ENCODE peak calls at places on chromosome 1, in six cellular contexts. Z is astrocyte, P is dorsolateral prefrontal cortex, G is AG04450, C is fibroblast of villous mesenchyme, M is heart left ventricle. A is an unnamed sample.

GRCh38 chr1:12209495-12209832 is 20.4 kb upstream of the VPS13D start:
- DNase-seq in Z (no peak), P (no peak), G (no peak), C (no peak), M (no peak), A (no peak)

GRCh38 chr1:92366045-92366405 is 67.2 kb downstream of the RPAP2 start:
- DNase-seq in Z (no peak), P (no peak), G (no peak), C (no peak), M (no peak), A (no peak)

GRCh38 chr1:4696161-4696745 is 41.8 kb downstream of the AJAP1 start:
- DNase-seq in Z (no peak), P (no peak), G (no peak), C (no peak), M (no peak), A (no peak)

GRCh38 chr1:2921970-2922686 is 99.1 kb upstream of the ACTRT2 start:
- DNase-seq in Z (no peak), P (no peak), G (no peak), C (no peak), M (no peak), A (no peak)

GRCh38 chr1:95043141-95043980 is 29.4 kb downstream of the ALG14 start:
- DNase-seq in Z (peak; percentile 57), P (peak; percentile 78), G (peak; percentile 74), C (peak; percentile 89), M (peak; percentile 83), A (peak; percentile 93)

GRCh38 chr1:212514782-212515181 is 82.1 kb downstream of the NENF start:
- DNase-seq in Z (no peak), P (no peak), G (no peak), C (no peak), M (no peak), A (no peak)

GRCh38 chr1:22024485-22025367 is 23.3 kb downstream of the CELA3A start:
- DNase-seq in Z (peak; percentile 78), P (peak; percentile 53), G (peak; percentile 44), C (peak; percentile 88), M (peak; percentile 59), A (peak; percentile 87)

GRCh38 chr1:192186197-192186596 is 27.9 kb downstream of the RGS18 start:
- DNase-seq in Z (no peak), P (no peak), G (no peak), C (no peak), M (no peak), A (no peak)

GRCh38 chr1:90561926-90562325 is 155.2 kb downstream of the BARHL2 start:
- DNase-seq in Z (no peak), P (no peak), G (no peak), C (no peak), M (no peak), A (no peak)

GRCh38 chr1:229124471-229125198 is 146.3 kb upstream of the RAB4A start:
- DNase-seq in Z (no peak), P (no peak), G (no peak), C (no peak), M (no peak), A (no peak)

GRCh38 chr1:222694927-222695326 is 17.4 kb downstream of the AIDA start:
- DNase-seq in Z (no peak), P (no peak), G (no peak), C (no peak), M (no peak), A (no peak)

GRCh38 chr1:233719626-233720334 is 105.9 kb downstream of the KCNK1 start:
- DNase-seq in Z (no peak), P (no peak), G (no peak), C (no peak), M (no peak), A (no peak)

GRCh38 chr1:236361909-236362590 is 32.0 kb upstream of the EDARADD start:
- DNase-seq in Z (no peak), P (no peak), G (no peak), C (no peak), M (no peak), A (no peak)

GRCh38 chr1:39955547-39956539 is 898 bp downstream of the MFSD2A start:
- DNase-seq in Z (peak; percentile 42), P (no peak), G (no peak), C (peak; percentile 43), M (no peak), A (peak; percentile 43)

GRCh38 chr1:79694241-79694640 is 687.7 kb upstream of the ADGRL4 start:
- DNase-seq in Z (no peak), P (no peak), G (no peak), C (no peak), M (no peak), A (no peak)

GRCh38 chr1:31444725-31445448 is 31.9 kb downstream of the SERINC2 start:
- DNase-seq in Z (no peak), P (no peak), G (no peak), C (no peak), M (no peak), A (no peak)

GRCh38 chr1:161068306-161069200 is 1.1 kb downstream of the ARHGAP30 start:
- DNase-seq in Z (no peak), P (no peak), G (no peak), C (no peak), M (peak; percentile 74), A (no peak)

GRCh38 chr1:54326577-54327385 is 79.4 kb downstream of the SSBP3 start:
- DNase-seq in Z (no peak), P (no peak), G (no peak), C (peak; percentile 84), M (no peak), A (no peak)

GRCh38 chr1:101217148-101217547 is 19.7 kb upstream of the S1PR1 start:
- DNase-seq in Z (no peak), P (no peak), G (no peak), C (no peak), M (no peak), A (no peak)

GRCh38 chr1:40182956-40183710 is 21.9 kb downstream of the RLF start:
- DNase-seq in Z (peak; percentile 27), P (no peak), G (no peak), C (peak; percentile 57), M (no peak), A (peak; percentile 52)

GRCh38 chr1:211378844-211379243 is 52.2 kb downstream of the TRAF5 start:
- DNase-seq in Z (peak; percentile 57), P (no peak), G (no peak), C (peak; percentile 78), M (no peak), A (peak; percentile 20)

GRCh38 chr1:35808376-35809155 is 750 bp downstream of the AGO4 start:
- DNase-seq in Z (peak; percentile 4), P (no peak), G (no peak), C (peak; percentile 29), M (peak; percentile 50), A (no peak)

GRCh38 chr1:12049625-12050024 is 13.5 kb upstream of the TNFRSF8 start:
- DNase-seq in Z (no peak), P (no peak), G (no peak), C (no peak), M (no peak), A (no peak)

GRCh38 chr1:31787261-31787660 is 23.1 kb upstream of the ADGRB2 start:
- DNase-seq in Z (no peak), P (peak; percentile 29), G (no peak), C (no peak), M (no peak), A (no peak)

GRCh38 chr1:47784294-47784650 is 212.9 kb downstream of the TRABD2B start:
- DNase-seq in Z (no peak), P (no peak), G (no peak), C (no peak), M (no peak), A (no peak)

GRCh38 chr1:171563675-171564074 is 58.4 kb upstream of the MYOCOS start:
- DNase-seq in Z (peak; percentile 78), P (no peak), G (peak; percentile 32), C (peak; percentile 37), M (no peak), A (peak; percentile 16)

DNA sequence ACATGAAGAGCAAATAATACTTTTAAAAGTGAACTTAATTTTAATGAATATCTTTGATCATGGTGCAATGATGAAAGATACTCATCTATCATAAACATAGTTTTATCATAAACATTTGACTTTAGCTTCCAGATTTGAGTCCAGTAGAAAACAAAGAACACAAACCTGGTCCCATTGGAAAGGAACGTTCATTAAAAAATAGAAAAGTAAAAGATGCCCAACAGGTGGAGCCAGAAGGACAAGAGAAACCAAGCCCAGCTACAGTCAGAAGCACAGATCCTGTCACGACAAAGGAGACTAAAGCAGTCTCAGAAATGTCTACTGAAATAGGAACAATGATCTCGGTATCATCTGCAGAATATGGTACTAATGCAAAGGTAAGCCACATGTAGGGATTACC is 55.6 kb upstream of the MYOCOS start:
- DNase-seq in Z (no peak), P (no peak), G (no peak), C (no peak), M (no peak), A (peak; percentile 11)
- TF ChIP-seq CTCF in Z (no peak), P (no peak), G (peak; percentile 13), C (no peak), M (no peak), A (peak; percentile 14)

GRCh38 chr1:224302947-224303346 is 27.0 kb downstream of the NVL start:
- DNase-seq in Z (no peak), P (no peak), G (no peak), C (no peak), M (no peak), A (no peak)
- H3K4me3 ChIP-seq in Z (no peak overlapping the region), P (no peak overlapping the region), G (no peak overlapping the region), C (no peak overlapping the region), M (no peak overlapping the region), A (no peak overlapping the region)

DNA sequence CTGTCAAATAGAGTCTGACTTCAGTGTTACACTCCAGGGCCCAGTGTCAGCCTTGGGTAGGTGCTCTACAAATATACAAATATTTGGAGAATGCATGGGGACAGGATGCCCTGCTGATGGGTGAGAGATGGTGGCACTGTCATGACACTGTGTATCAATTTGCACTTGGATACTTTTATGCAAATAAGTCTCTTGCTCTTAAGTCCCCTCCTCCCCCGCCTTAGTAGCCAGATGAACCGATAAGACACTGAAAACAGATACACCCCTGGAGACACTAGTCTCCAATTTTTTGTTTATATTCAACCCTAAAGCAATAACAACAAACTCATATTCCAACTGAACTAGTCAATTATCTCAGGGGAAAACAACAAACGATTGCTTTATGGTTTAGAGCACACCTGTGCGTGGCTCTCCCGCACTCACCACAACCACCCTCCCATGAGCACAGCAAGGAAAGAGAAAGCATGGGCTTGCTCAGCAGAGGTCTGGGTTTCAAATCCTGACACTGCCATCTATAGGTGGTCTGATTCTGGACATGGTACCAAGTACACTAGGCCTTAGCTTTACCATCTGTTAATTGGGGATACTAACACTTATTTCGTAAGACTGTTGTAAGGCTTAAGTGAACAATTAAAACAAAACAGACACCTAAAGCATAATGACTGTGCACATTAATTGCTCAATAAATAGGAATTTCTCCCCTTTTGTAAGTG is 50.3 kb downstream of the HIVEP3 start:
- DNase-seq in Z (no peak), P (no peak), G (no peak), C (no peak), M (no peak), A (no peak)
- TF ChIP-seq CTCF in Z (peak; percentile 11), P (no peak), G (no peak), C (no peak), M (no peak), A (peak; percentile 5)

DNA sequence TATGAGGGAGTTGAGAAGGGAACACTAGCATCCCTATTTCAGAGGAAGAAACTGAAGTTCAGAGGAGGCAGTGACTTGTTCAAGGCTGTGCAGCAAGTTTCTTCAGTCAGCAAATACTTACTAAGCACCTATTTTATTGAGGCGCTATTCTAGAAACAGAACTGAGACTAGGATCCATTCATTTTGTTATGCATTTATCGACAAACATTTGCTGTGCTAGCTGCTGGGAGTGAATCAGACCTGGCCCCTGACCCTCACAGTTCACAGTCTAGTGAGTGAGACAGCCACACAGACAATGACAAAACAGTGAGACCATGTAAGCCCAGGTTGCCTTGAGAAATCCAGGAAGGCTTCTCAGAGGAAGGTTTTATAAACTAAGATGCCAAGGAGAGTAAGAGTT is 28.2 kb downstream of the TRIM62 start:
- DNase-seq in Z (no peak), P (no peak), G (no peak), C (no peak), M (no peak), A (no peak)
- H3K4me3 ChIP-seq in Z (no peak overlapping the region), P (no peak overlapping the region), G (no peak overlapping the region), C (no peak overlapping the region), M (no peak overlapping the region), A (no peak overlapping the region)

A was measured in fibroblast of pulmonary artery.